ENCODE peak calls at places on chromosome 15, in six cellular contexts. One of them, this sample, is unnamed. For H3K4me1, the result is how much of the 10 kb centered on the place peaks cover.

GRCh38 chr15:88909956-88910831 is 3.0 kb downstream of the MFGE8 start:
- DNase-seq in mucosa of descending colon: no peak
- DNase-seq in suprapubic skin: no peak
- DNase-seq in ovary: no peak
- DNase-seq in Karpas-422: no peak
- DNase-seq in esophagus muscularis mucosa: no peak
- DNase-seq in this sample: no peak

GRCh38 chr15:99729920-99730319 is 3.3 kb downstream of the LYSMD4 start:
- DNase-seq in mucosa of descending colon: peak
- DNase-seq in suprapubic skin: no peak
- DNase-seq in ovary: peak
- DNase-seq in Karpas-422: peak
- DNase-seq in esophagus muscularis mucosa: no peak
- DNase-seq in this sample: no peak

GRCh38 chr15:74432968-74433591 is 678 bp downstream of the SEMA7A start:
- DNase-seq in mucosa of descending colon: no peak
- DNase-seq in suprapubic skin: no peak
- DNase-seq in ovary: no peak
- DNase-seq in Karpas-422: peak
- DNase-seq in esophagus muscularis mucosa: no peak
- DNase-seq in this sample: no peak

GRCh38 chr15:62454567-62455172 is 289.6 kb upstream of the C2CD4B start:
- DNase-seq in mucosa of descending colon: no peak
- DNase-seq in suprapubic skin: no peak
- DNase-seq in ovary: no peak
- DNase-seq in Karpas-422: no peak
- DNase-seq in esophagus muscularis mucosa: no peak
- DNase-seq in this sample: no peak

GRCh38 chr15:63389902-63390301 is 8.3 kb upstream of the CA12 start:
- DNase-seq in mucosa of descending colon: peak
- DNase-seq in suprapubic skin: peak
- DNase-seq in ovary: peak
- DNase-seq in Karpas-422: peak
- DNase-seq in esophagus muscularis mucosa: no peak
- DNase-seq in this sample: peak

GRCh38 chr15:33242669-33243191 is 48.2 kb upstream of the FMN1 start:
- DNase-seq in mucosa of descending colon: no peak
- DNase-seq in suprapubic skin: no peak
- DNase-seq in ovary: no peak
- DNase-seq in Karpas-422: peak
- DNase-seq in esophagus muscularis mucosa: peak
- DNase-seq in this sample: no peak

GRCh38 chr15:45394681-45395080 is 16.3 kb upstream of the GATM start:
- DNase-seq in mucosa of descending colon: no peak
- DNase-seq in suprapubic skin: no peak
- DNase-seq in ovary: no peak
- DNase-seq in Karpas-422: no peak
- DNase-seq in esophagus muscularis mucosa: no peak
- DNase-seq in this sample: no peak

GRCh38 chr15:60695713-60696522 is 217.0 kb upstream of the ICE2 start:
- DNase-seq in mucosa of descending colon: no peak
- DNase-seq in suprapubic skin: no peak
- DNase-seq in ovary: no peak
- DNase-seq in Karpas-422: no peak
- DNase-seq in esophagus muscularis mucosa: no peak
- DNase-seq in this sample: peak

GRCh38 chr15:100192092-100192695 is 149.6 kb downstream of the ADAMTS17 start:
- DNase-seq in mucosa of descending colon: no peak
- DNase-seq in suprapubic skin: peak
- DNase-seq in ovary: no peak
- DNase-seq in Karpas-422: no peak
- DNase-seq in esophagus muscularis mucosa: no peak
- DNase-seq in this sample: no peak

GRCh38 chr15:96276438-96277210 is 53.9 kb upstream of the NR2F2 start:
- DNase-seq in mucosa of descending colon: no peak
- DNase-seq in suprapubic skin: no peak
- DNase-seq in ovary: no peak
- DNase-seq in Karpas-422: no peak
- DNase-seq in esophagus muscularis mucosa: peak
- DNase-seq in this sample: no peak

GRCh38 chr15:51144021-51144532 is 49.4 kb upstream of the TNFAIP8L3 start:
- DNase-seq in mucosa of descending colon: no peak
- DNase-seq in suprapubic skin: no peak
- DNase-seq in ovary: no peak
- DNase-seq in Karpas-422: no peak
- DNase-seq in esophagus muscularis mucosa: no peak
- DNase-seq in this sample: no peak

GRCh38 chr15:91853968-91854943 is 748 bp downstream of the SLCO3A1 start:
- DNase-seq in mucosa of descending colon: no peak
- DNase-seq in suprapubic skin: peak
- DNase-seq in ovary: peak
- DNase-seq in Karpas-422: peak
- DNase-seq in esophagus muscularis mucosa: peak
- DNase-seq in this sample: no peak

GRCh38 chr15:70526221-70526973 is 237.0 kb downstream of the UACA start:
- DNase-seq in mucosa of descending colon: peak
- DNase-seq in suprapubic skin: no peak
- DNase-seq in ovary: no peak
- DNase-seq in Karpas-422: peak
- DNase-seq in esophagus muscularis mucosa: no peak
- DNase-seq in this sample: peak

GRCh38 chr15:66821307-66821706 is 119.3 kb downstream of the SMAD6 start:
- DNase-seq in mucosa of descending colon: no peak
- DNase-seq in suprapubic skin: peak
- DNase-seq in ovary: no peak
- DNase-seq in Karpas-422: no peak
- DNase-seq in esophagus muscularis mucosa: no peak
- DNase-seq in this sample: no peak
- H3K4me1 ChIP-seq in mucosa of descending colon: under half
- H3K4me1 ChIP-seq in suprapubic skin: under half
- H3K4me1 ChIP-seq in ovary: under half
- H3K4me1 ChIP-seq in Karpas-422: under half
- H3K4me1 ChIP-seq in esophagus muscularis mucosa: under half
- H3K4me1 ChIP-seq in this sample: under half

GRCh38 chr15:85711590-85712192 is 83.0 kb downstream of the KLHL25 start:
- DNase-seq in mucosa of descending colon: no peak
- DNase-seq in suprapubic skin: no peak
- DNase-seq in ovary: no peak
- DNase-seq in Karpas-422: no peak
- DNase-seq in esophagus muscularis mucosa: no peak
- DNase-seq in this sample: no peak
- H3K4me1 ChIP-seq in mucosa of descending colon: under half
- H3K4me1 ChIP-seq in suprapubic skin: under half
- H3K4me1 ChIP-seq in ovary: under half
- H3K4me1 ChIP-seq in Karpas-422: under half
- H3K4me1 ChIP-seq in esophagus muscularis mucosa: under half
- H3K4me1 ChIP-seq in this sample: under half

GRCh38 chr15:98683821-98684220 is 35.5 kb downstream of the IGF1R start:
- DNase-seq in mucosa of descending colon: no peak
- DNase-seq in suprapubic skin: no peak
- DNase-seq in ovary: no peak
- DNase-seq in Karpas-422: no peak
- DNase-seq in esophagus muscularis mucosa: no peak
- DNase-seq in this sample: no peak

GRCh38 chr15:98682992-98683701 is 34.8 kb downstream of the IGF1R start:
- DNase-seq in mucosa of descending colon: no peak
- DNase-seq in suprapubic skin: no peak
- DNase-seq in ovary: no peak
- DNase-seq in Karpas-422: peak
- DNase-seq in esophagus muscularis mucosa: no peak
- DNase-seq in this sample: no peak

GRCh38 chr15:98684441-98684840 is 36.1 kb downstream of the IGF1R start:
- DNase-seq in mucosa of descending colon: no peak
- DNase-seq in suprapubic skin: no peak
- DNase-seq in ovary: no peak
- DNase-seq in Karpas-422: no peak
- DNase-seq in esophagus muscularis mucosa: no peak
- DNase-seq in this sample: no peak

GRCh38 chr15:98678484-98678883 is 30.1 kb downstream of the IGF1R start:
- DNase-seq in mucosa of descending colon: no peak
- DNase-seq in suprapubic skin: no peak
- DNase-seq in ovary: no peak
- DNase-seq in Karpas-422: no peak
- DNase-seq in esophagus muscularis mucosa: no peak
- DNase-seq in this sample: no peak

DNA sequence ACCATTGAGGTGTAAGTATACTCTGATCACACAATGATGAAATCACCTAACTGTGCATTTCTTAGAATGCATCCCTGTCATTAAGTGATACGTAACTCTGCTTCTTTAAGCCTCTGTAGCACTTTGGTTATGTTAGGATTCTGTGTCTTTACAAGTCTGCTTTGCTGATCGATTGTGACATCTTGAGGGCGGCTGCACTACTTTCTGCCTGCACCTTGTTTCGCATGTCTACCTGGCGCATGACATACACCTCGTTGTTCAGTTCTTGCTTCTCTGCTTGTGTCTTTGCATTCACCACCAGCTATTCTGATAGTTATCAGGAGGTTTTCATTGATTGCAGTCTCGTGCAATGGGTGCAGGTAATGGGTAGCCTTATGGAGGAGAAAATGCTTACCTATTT is 32.7 kb downstream of the IGF1R start:
- DNase-seq in mucosa of descending colon: no peak
- DNase-seq in suprapubic skin: no peak
- DNase-seq in ovary: no peak
- DNase-seq in Karpas-422: no peak
- DNase-seq in esophagus muscularis mucosa: no peak
- DNase-seq in this sample: no peak
- H3K4me1 ChIP-seq in mucosa of descending colon: under half
- H3K4me1 ChIP-seq in suprapubic skin: under half
- H3K4me1 ChIP-seq in ovary: under half
- H3K4me1 ChIP-seq in Karpas-422: under half
- H3K4me1 ChIP-seq in esophagus muscularis mucosa: half or more
- H3K4me1 ChIP-seq in this sample: under half

GRCh38 chr15:49452595-49452994 is 29.6 kb downstream of the FGF7 start:
- DNase-seq in mucosa of descending colon: no peak
- DNase-seq in suprapubic skin: no peak
- DNase-seq in ovary: no peak
- DNase-seq in Karpas-422: no peak
- DNase-seq in esophagus muscularis mucosa: no peak
- DNase-seq in this sample: no peak

GRCh38 chr15:49462242-49462641 is 39.2 kb downstream of the FGF7 start:
- DNase-seq in mucosa of descending colon: no peak
- DNase-seq in suprapubic skin: no peak
- DNase-seq in ovary: no peak
- DNase-seq in Karpas-422: no peak
- DNase-seq in esophagus muscularis mucosa: no peak
- DNase-seq in this sample: no peak

GRCh38 chr15:49460411-49460941 is 37.4 kb downstream of the FGF7 start:
- DNase-seq in mucosa of descending colon: no peak
- DNase-seq in suprapubic skin: no peak
- DNase-seq in ovary: no peak
- DNase-seq in Karpas-422: no peak
- DNase-seq in esophagus muscularis mucosa: no peak
- DNase-seq in this sample: no peak

GRCh38 chr15:49456166-49456565 is 33.1 kb downstream of the FGF7 start:
- DNase-seq in mucosa of descending colon: no peak
- DNase-seq in suprapubic skin: no peak
- DNase-seq in ovary: no peak
- DNase-seq in Karpas-422: no peak
- DNase-seq in esophagus muscularis mucosa: no peak
- DNase-seq in this sample: no peak

DNA sequence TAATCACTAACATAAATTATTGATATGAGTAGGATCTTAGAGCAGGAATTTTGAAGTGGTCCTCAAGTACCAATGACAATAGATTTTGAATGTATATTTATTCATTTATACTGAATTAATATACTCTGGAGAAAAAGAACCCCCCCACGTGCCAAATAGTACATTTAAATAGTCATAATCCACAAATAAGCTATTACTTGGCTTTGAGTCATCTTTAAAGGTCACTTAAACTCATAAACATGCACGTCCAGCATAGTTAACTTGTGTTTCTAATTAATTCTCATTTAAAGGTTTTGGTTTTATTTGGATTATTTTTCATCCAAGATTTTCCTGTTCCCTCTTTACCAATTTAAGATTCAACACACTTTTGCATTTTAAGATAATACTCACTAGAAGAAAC is 35.1 kb downstream of the FGF7 start:
- DNase-seq in mucosa of descending colon: no peak
- DNase-seq in suprapubic skin: no peak
- DNase-seq in ovary: no peak
- DNase-seq in Karpas-422: no peak
- DNase-seq in esophagus muscularis mucosa: no peak
- DNase-seq in this sample: no peak
- H3K4me1 ChIP-seq in mucosa of descending colon: under half
- H3K4me1 ChIP-seq in suprapubic skin: under half
- H3K4me1 ChIP-seq in ovary: under half
- H3K4me1 ChIP-seq in Karpas-422: under half
- H3K4me1 ChIP-seq in esophagus muscularis mucosa: half or more
- H3K4me1 ChIP-seq in this sample: under half

GRCh38 chr15:37038036-37038715 is 62.2 kb downstream of the MEIS2 start:
- DNase-seq in mucosa of descending colon: no peak
- DNase-seq in suprapubic skin: no peak
- DNase-seq in ovary: no peak
- DNase-seq in Karpas-422: no peak
- DNase-seq in esophagus muscularis mucosa: no peak
- DNase-seq in this sample: no peak
- H3K4me1 ChIP-seq in mucosa of descending colon: under half
- H3K4me1 ChIP-seq in suprapubic skin: under half
- H3K4me1 ChIP-seq in ovary: under half
- H3K4me1 ChIP-seq in Karpas-422: half or more
- H3K4me1 ChIP-seq in esophagus muscularis mucosa: half or more
- H3K4me1 ChIP-seq in this sample: under half

DNA sequence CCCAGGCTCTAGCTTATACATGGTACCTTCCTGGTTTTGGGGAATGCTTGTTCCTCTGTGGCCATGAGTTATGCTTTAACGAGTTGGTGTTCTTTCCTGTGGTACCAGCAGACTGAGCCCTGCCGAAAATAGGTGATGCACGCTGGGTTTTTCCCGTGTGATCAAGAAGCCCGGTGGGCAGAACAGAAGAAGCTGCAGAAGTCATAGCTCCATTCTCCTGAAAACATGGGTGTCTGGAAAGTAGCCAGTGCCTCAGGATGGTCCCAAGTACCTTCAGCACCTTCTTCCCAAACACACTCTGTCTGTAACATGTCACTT is 25.2 kb downstream of the MAPKBP1 start:
- DNase-seq in mucosa of descending colon: no peak
- DNase-seq in suprapubic skin: no peak
- DNase-seq in ovary: no peak
- DNase-seq in Karpas-422: no peak
- DNase-seq in esophagus muscularis mucosa: no peak
- DNase-seq in this sample: no peak
- H3K4me1 ChIP-seq in mucosa of descending colon: under half
- H3K4me1 ChIP-seq in suprapubic skin: half or more
- H3K4me1 ChIP-seq in ovary: under half
- H3K4me1 ChIP-seq in Karpas-422: under half
- H3K4me1 ChIP-seq in esophagus muscularis mucosa: half or more
- H3K4me1 ChIP-seq in this sample: under half

GRCh38 chr15:29813009-29813408 is 9.3 kb downstream of the TJP1 start:
- DNase-seq in mucosa of descending colon: no peak
- DNase-seq in suprapubic skin: no peak
- DNase-seq in ovary: no peak
- DNase-seq in Karpas-422: no peak
- DNase-seq in esophagus muscularis mucosa: no peak
- DNase-seq in this sample: no peak
- H3K4me1 ChIP-seq in mucosa of descending colon: under half
- H3K4me1 ChIP-seq in suprapubic skin: under half
- H3K4me1 ChIP-seq in ovary: under half
- H3K4me1 ChIP-seq in Karpas-422: under half
- H3K4me1 ChIP-seq in esophagus muscularis mucosa: under half
- H3K4me1 ChIP-seq in this sample: under half

This sample was measured in small intestine.